ENCODE peak calls at places on chromosomes 5 and 9, in ten cellular contexts. A is adrenal gland, L is lower leg skin, V is psoas muscle, C is MM.1S, J is H1, O is heart left ventricle, I is PC-9, Q is H9, D is LNCaP clone FGC. F is an unnamed sample.

GRCh38 chr5:155258139-155258538 is 244.6 kb downstream of the KIF4B start:
- DNase-seq in L (no peak), V (no peak), Q (no peak), O (no peak), A (no peak), C (no peak), D (no peak), I (no peak), J (no peak), F (no peak)

GRCh38 chr5:140221697-140222223 is 46.8 kb downstream of the CYSTM1 start:
- DNase-seq in J (no peak), V (peak), O (no peak), A (peak), Q (no peak), L (no peak), D (no peak), C (peak), I (peak), F (peak)

GRCh38 chr9:12716823-12717222 is 23.6 kb downstream of the TYRP1 start:
- DNase-seq in A (no peak), I (no peak), D (no peak), V (no peak), C (peak), O (no peak), Q (no peak), J (no peak), L (no peak), F (no peak)

GRCh38 chr5:135880278-135880677 is 15.4 kb downstream of the IL9 start:
- DNase-seq in I (no peak), C (no peak), O (no peak), J (peak), L (peak), D (no peak), A (no peak), V (no peak), Q (peak), F (peak)

GRCh38 chr9:110977259-110977709 is 61.0 kb downstream of the LPAR1 start:
- DNase-seq in A (peak), I (peak), Q (no peak), J (no peak), O (no peak), D (no peak), C (no peak), L (no peak), V (no peak), F (no peak)

GRCh38 chr9:103789686-103790085 is 304.4 kb upstream of the SMC2 start:
- DNase-seq in D (no peak), I (no peak), J (no peak), L (no peak), O (no peak), A (no peak), C (peak), Q (no peak), V (no peak), F (peak)

GRCh38 chr5:34509392-34509791 is 146.7 kb upstream of the RAI14 start:
- DNase-seq in I (peak), A (no peak), V (no peak), J (no peak), O (no peak), D (no peak), L (no peak), Q (no peak), C (no peak), F (no peak)

GRCh38 chr9:101711330-101711941 is 27.0 kb downstream of the GRIN3A start:
- DNase-seq in C (peak), A (no peak), L (no peak), O (no peak), D (no peak), V (no peak), Q (peak), I (no peak), J (no peak), F (peak)

GRCh38 chr9:114856210-114856941 is 50.5 kb upstream of the TNFSF15 start:
- DNase-seq in A (no peak), O (peak), J (no peak), V (no peak), C (no peak), L (no peak), I (no peak), Q (no peak), D (no peak), F (no peak)

GRCh38 chr5:141880961-141881801 is 3.0 kb upstream of the PCDH1 start:
- DNase-seq in V (no peak), L (peak), D (no peak), A (no peak), C (peak), I (no peak), J (no peak), Q (no peak), O (peak), F (no peak)

GRCh38 chr5:103461223-103461622 is 101.4 kb downstream of the NUDT12 start:
- DNase-seq in Q (no peak), D (no peak), V (no peak), A (no peak), I (peak), L (no peak), J (no peak), C (no peak), O (no peak), F (no peak)

GRCh38 chr5:34022131-34022705 is 14.4 kb upstream of the AMACR start:
- DNase-seq in D (no peak), Q (no peak), C (peak), O (no peak), V (no peak), I (no peak), A (no peak), L (no peak), J (no peak), F (peak)

GRCh38 chr5:130710596-130710995 is 454.5 kb downstream of the HINT1 start:
- DNase-seq in Q (no peak), O (no peak), A (no peak), D (no peak), C (no peak), L (no peak), I (no peak), J (no peak), V (no peak), F (no peak)

GRCh38 chr5:179994622-179995323 is 76.8 kb downstream of the RNF130 start:
- DNase-seq in A (no peak), J (no peak), I (no peak), L (no peak), D (no peak), O (no peak), V (no peak), Q (no peak), C (no peak), F (no peak)

GRCh38 chr5:164832545-164832944 is 1327.1 kb downstream of the MAT2B start:
- DNase-seq in O (no peak), Q (no peak), V (no peak), A (no peak), I (no peak), C (no peak), L (no peak), D (no peak), J (no peak), F (no peak)

GRCh38 chr9:115757461-115757860 is 396.1 kb upstream of the PAPPA start:
- DNase-seq in I (peak), D (no peak), C (no peak), L (no peak), J (no peak), Q (no peak), A (no peak), V (no peak), O (no peak), F (no peak)

GRCh38 chr5:84376346-84376745 is 8.3 kb downstream of the EDIL3 start:
- DNase-seq in Q (no peak), D (no peak), C (no peak), J (no peak), L (no peak), O (no peak), V (no peak), A (no peak), I (no peak), F (no peak)

GRCh38 chr9:71685394-71685793 is 82.9 kb downstream of the CEMIP2 start:
- DNase-seq in O (no peak), D (no peak), A (no peak), Q (no peak), L (no peak), C (peak), J (no peak), I (peak), V (no peak), F (no peak)

GRCh38 chr9:27489087-27489876 is 34.8 kb upstream of the IFNK start:
- DNase-seq in Q (no peak), V (no peak), D (no peak), C (peak), L (no peak), O (no peak), A (no peak), I (no peak), J (no peak), F (peak)

GRCh38 chr9:19551124-19551929 is 142.5 kb downstream of the ACER2 start:
- DNase-seq in A (peak), V (no peak), I (no peak), J (no peak), L (no peak), C (peak), O (no peak), D (peak), Q (peak), F (no peak)

DNA sequence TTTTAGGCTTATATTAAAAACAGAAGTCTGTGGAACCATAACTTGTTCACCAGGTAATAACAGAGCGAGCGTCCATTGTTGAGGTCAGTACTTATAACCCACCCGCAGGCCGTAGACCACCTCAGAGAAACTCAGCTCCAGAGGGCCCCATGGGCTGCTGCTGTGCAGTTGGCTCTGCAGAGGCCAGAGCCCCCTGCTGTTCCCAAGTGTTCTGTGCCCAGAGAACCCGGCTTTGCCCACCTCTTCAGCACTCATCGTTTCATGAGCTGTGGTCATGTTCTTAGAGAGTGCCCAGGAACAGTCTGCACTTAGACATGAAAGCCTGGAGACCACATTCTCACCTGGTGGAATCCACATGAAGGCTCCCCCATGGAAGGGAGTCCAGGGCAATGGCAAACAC is 50.4 kb upstream of the SLC2A8 start:
- DNase-seq in I (no peak), D (no peak), C (no peak), L (peak), Q (no peak), A (no peak), O (no peak), V (no peak), J (no peak), F (no peak)
- TF ChIP-seq CTCF in I (no peak), D (no peak), C (no peak), L (no peak), Q (no peak), A (no peak), O (no peak), V (no peak), J (no peak), F (no peak)

GRCh38 chr9:92142329-92142728 is 27.1 kb upstream of the SPTLC1 start:
- DNase-seq in C (no peak), O (no peak), Q (no peak), J (no peak), D (no peak), V (no peak), A (no peak), L (no peak), I (no peak), F (no peak)
- TF ChIP-seq CTCF in C (no peak), O (no peak), Q (no peak), J (no peak), D (no peak), V (no peak), A (no peak), L (no peak), I (no peak), F (no peak)

DNA sequence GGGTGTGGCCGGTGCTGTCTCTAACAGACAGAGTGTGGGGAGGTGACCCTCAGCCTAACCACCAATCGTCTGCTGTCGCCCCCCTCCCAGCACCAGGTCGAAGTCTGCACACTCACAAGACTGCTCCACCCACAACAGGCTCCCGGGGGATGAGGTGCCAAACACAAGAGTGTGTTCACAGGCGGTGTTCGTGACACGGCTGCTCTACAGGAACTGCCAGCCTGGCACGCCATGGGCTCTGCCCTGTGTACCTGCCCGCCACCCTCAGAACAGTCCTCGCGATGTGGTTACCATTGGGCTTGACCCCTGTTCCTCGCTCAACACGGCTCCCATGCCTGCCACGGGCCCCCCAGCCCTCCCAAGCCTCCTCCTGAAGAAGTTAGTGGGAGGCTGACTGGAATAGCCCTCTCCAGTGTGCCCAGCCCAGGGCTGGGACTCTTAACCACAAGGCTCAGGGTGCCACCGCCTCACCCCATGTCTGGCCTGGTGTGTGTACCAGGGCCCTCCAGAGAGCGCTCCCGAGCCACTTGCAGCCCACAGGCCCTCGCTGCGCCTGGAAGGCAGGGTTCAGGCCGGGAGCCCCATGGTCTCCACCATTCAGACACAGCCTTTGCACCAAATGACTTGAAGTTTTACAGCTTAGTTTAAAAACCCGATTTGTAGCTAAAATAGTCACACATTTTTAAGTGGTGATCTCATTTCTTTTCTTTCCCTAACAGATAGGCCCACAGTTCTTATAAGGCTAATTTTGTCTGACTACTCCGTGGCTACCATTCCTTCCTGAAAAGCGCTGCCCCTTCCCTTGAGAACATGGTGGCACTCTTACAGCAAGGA is 102.5 kb downstream of the CAMSAP1 start:
- DNase-seq in I (no peak), C (no peak), L (no peak), D (no peak), O (no peak), Q (peak), A (no peak), J (no peak), V (no peak), F (no peak)
- TF ChIP-seq CTCF in I (no peak), C (no peak), L (no peak), D (no peak), O (no peak), Q (peak), A (no peak), J (no peak), V (no peak), F (no peak)

DNA sequence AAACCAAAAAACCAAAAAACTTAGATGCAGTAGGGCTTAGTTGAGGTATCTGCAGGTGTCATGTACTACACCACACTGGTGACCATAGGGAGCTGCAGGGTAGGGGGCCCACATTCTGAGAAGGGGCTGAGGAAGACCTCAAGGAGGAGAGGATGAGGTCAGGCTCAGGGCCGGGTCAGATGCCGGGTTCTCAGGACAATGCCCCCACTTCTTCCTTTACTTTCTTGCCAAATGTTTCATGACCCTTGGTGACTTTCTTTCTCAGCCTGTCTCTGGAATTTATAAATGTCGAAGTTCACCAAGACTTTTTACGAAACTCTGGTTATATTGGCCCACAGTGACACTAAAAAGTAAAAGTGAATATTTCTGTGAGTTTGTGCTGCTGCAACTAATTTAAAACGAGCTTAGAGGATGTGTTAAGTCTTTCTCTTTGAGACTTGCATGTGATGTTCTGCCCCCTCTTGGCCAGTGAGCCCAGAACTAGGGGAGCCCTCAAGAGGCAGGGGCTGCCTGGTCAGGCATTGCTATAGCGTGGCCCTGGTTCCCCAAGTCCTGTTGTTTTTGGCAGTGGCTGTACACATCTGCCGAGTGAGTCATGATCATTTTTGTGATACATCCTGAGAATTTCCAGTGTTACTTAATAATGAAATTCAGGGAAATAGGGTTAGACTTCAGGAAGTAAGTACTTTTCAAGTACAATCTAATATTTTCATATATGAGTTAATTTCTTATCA is 11.2 kb downstream of the ACO1 start:
- DNase-seq in Q (no peak), L (no peak), A (peak), I (peak), J (no peak), C (no peak), D (no peak), V (peak), O (peak), F (no peak)
- TF ChIP-seq CTCF in Q (peak), L (no peak), A (no peak), I (no peak), J (no peak), C (no peak), D (no peak), V (no peak), O (no peak), F (no peak)

DNA sequence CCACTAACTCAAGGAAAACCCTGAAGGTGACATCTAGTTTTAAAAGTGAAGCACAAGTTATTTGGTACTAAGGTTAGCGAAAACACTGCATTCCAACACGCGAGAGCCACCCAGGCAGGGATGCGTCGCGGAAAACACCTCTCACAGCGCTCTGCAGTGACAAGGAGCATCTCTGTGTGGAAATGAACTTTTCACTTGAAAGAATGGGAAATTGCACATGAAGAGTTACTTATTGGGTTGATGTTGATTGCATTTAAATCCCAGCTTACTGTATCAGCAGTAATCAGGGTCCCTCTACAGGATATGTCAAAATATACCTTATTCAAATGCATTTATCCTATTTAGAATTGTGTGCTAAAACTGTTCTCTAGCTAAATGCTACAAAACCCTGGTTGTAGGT is 144.4 kb downstream of the BNC2 start:
- DNase-seq in J (no peak), O (no peak), D (no peak), V (no peak), Q (no peak), L (no peak), C (peak), I (no peak), A (no peak), F (no peak)
- TF ChIP-seq CTCF in J (no peak), O (no peak), D (no peak), V (no peak), Q (no peak), L (no peak), C (no peak), I (no peak), A (no peak), F (no peak)

GRCh38 chr9:100222674-100223073 is 123.6 kb downstream of the INVS start:
- DNase-seq in C (peak), Q (no peak), O (no peak), I (no peak), L (no peak), V (no peak), D (peak), A (no peak), J (no peak), F (no peak)
- TF ChIP-seq CTCF in C (peak), Q (peak), O (no peak), I (peak), L (no peak), V (peak), D (peak), A (peak), J (no peak), F (peak)